ENCODE peak calls at places on chromosomes 4 and X, in eight cellular contexts. J is ELR, M is fibroblast of pulmonary artery, L is HFF-Myc, R is nucleus accumbens, V is NCI-H1436, G is endothelial cell, D is NCI-H226. T is an unnamed sample.

GRCh38 chr4:148315049-148315448 is 127.2 kb downstream of the NR3C2 start:
- DNase-seq in D (peak), V (no peak), M (peak), J (peak), L (no peak), R (no peak), G (no peak), T (no peak)

GRCh38 chr4:146976145-146976544 is 30.5 kb upstream of the TTC29 start:
- DNase-seq in L (no peak), M (no peak), J (no peak), R (no peak), G (no peak), V (no peak), D (no peak), T (no peak)

GRCh38 chr4:45442466-45442865 is 681.4 kb downstream of the GABRG1 start:
- DNase-seq in L (no peak), V (no peak), G (no peak), D (no peak), M (peak), J (peak), R (no peak), T (no peak)

GRCh38 chrX:129632443-129632842 is 22.3 kb downstream of the APLN start:
- DNase-seq in L (peak), R (no peak), G (no peak), J (no peak), M (no peak), D (no peak), V (no peak), T (no peak)

GRCh38 chrX:155086961-155087735 is 15.8 kb downstream of the BRCC3 start:
- DNase-seq in J (no peak), D (no peak), G (no peak), V (no peak), M (no peak), L (no peak), R (no peak), T (no peak)

GRCh38 chrX:109939498-109939897 is 63.4 kb upstream of the TMEM164 start:
- DNase-seq in J (no peak), M (no peak), D (no peak), L (no peak), V (no peak), G (no peak), R (no peak), T (no peak)

GRCh38 chr4:140004580-140005314 is 149.2 kb downstream of the MAML3 start:
- DNase-seq in J (peak), V (no peak), R (peak), M (peak), L (no peak), G (peak), D (no peak), T (no peak)

GRCh38 chr4:19748911-19749473 is 502.7 kb upstream of the SLIT2 start:
- DNase-seq in G (no peak), L (no peak), J (peak), V (no peak), D (no peak), R (no peak), M (peak), T (no peak)